ENCODE peak calls at places on chromosome 4, in four cellular contexts. V is HepG2, M is K562, N is HEK293T. U is an unnamed sample.

GRCh38 chr4:187903700-187904099 is 91.9 kb upstream of the ZFP42 start:
- DNase-seq in V (no peak), M (no peak), N (no peak), U (no peak)

GRCh38 chr4:52987401-52988056 is 125.4 kb downstream of the RASL11B start:
- DNase-seq in N (no peak), V (no peak), M (no peak), U (no peak)

GRCh38 chr4:172232966-172233365 is 419.8 kb downstream of the GALNTL6 start:
- DNase-seq in V (no peak), M (no peak), N (no peak), U (peak; percentile 41)

GRCh38 chr4:138178566-138178965 is 63.6 kb downstream of the SLC7A11 start:
- DNase-seq in M (no peak), N (no peak), V (no peak), U (no peak)

GRCh38 chr4:128468485-128468989 is 180.9 kb upstream of the PGRMC2 start:
- DNase-seq in V (no peak), N (no peak), M (no peak), U (no peak)

GRCh38 chr4:22986881-22987280 is 294.1 kb downstream of the GBA3 start:
- DNase-seq in M (no peak), V (no peak), N (no peak), U (no peak)

GRCh38 chr4:140609548-140610425 is 41.0 kb upstream of the UCP1 start:
- DNase-seq in N (peak; percentile 61), M (peak; percentile 37), V (peak; percentile 53), U (no peak)

GRCh38 chr4:10032625-10033024 is 11.3 kb upstream of the SLC2A9 start:
- DNase-seq in M (no peak), N (no peak), V (peak; percentile 73), U (no peak)

GRCh38 chr4:98662619-98663225 is 4.3 kb upstream of the TSPAN5 start:
- DNase-seq in M (no peak), N (no peak), V (no peak), U (peak; percentile 57)

GRCh38 chr4:18847276-18847890 is 825.8 kb upstream of the LCORL start:
- DNase-seq in N (no peak), V (no peak), M (no peak), U (no peak)

GRCh38 chr4:118740869-118741268 is 55.7 kb downstream of the METTL14 start:
- DNase-seq in N (no peak), V (no peak), M (peak; percentile 18), U (no peak)

GRCh38 chr4:17033256-17034245 is 135.1 kb upstream of the LDB2 start:
- DNase-seq in N (no peak), M (no peak), V (no peak), U (no peak)

GRCh38 chr4:79348405-79348804 is 22.5 kb upstream of the NAA11 start:
- DNase-seq in M (no peak), V (no peak), N (no peak), U (no peak)

GRCh38 chr4:72430050-72430449 is 139.0 kb downstream of the ADAMTS3 start:
- DNase-seq in M (no peak), N (no peak), V (no peak), U (no peak)

GRCh38 chr4:153345011-153345981 is 808 bp downstream of the MND1 start:
- DNase-seq in M (peak; percentile 64), N (peak; percentile 58), V (peak; percentile 64), U (peak; percentile 39)

GRCh38 chr4:2064276-2064991 is 5.3 kb downstream of the NAT8L start:
- DNase-seq in N (no peak), M (peak; percentile 78), V (no peak), U (peak; percentile 16)

GRCh38 chr4:189294570-189294969 is 646.1 kb upstream of the FRG1 start:
- DNase-seq in M (peak; percentile 0), N (no peak), V (no peak), U (no peak)

GRCh38 chr4:158768577-158769174 is at the start of gene FNIP2:
- DNase-seq in M (peak; percentile 95), V (peak; percentile 56), N (peak; percentile 75), U (peak; percentile 73)

GRCh38 chr4:80307183-80307735 is 28.3 kb upstream of the CFAP299 start:
- DNase-seq in M (no peak), N (peak; percentile 52), V (no peak), U (no peak)

GRCh38 chr4:2977116-2978097 is 14.0 kb downstream of the GRK4 start:
- DNase-seq in V (peak; percentile 23), N (no peak), M (peak; percentile 37), U (no peak)

GRCh38 chr4:41200486-41201017 is 13.8 kb downstream of the APBB2 start:
- DNase-seq in N (no peak), V (no peak), M (no peak), U (no peak)

GRCh38 chr4:88523325-88524129 is at the start of gene PYURF:
- DNase-seq in V (peak; percentile 86), N (peak; percentile 91), M (peak; percentile 90), U (peak; percentile 95)

GRCh38 chr4:6369511-6369910 is 99.9 kb downstream of the WFS1 start:
- DNase-seq in V (no peak), M (no peak), N (no peak), U (no peak)

GRCh38 chr4:61301285-61301684 is 101.2 kb downstream of the ADGRL3 start:
- DNase-seq in M (no peak), N (no peak), V (no peak), U (no peak)

GRCh38 chr4:3393171-3393570 is 48.6 kb upstream of the HGFAC start:
- DNase-seq in M (no peak), N (no peak), V (no peak), U (no peak)

GRCh38 chr4:82746705-82747567 is 51.7 kb downstream of the SCD5 start:
- DNase-seq in N (no peak), M (no peak), V (peak; percentile 60), U (no peak)

GRCh38 chr4:83629945-83630684 is 94.2 kb downstream of the GPAT3 start:
- DNase-seq in V (no peak), N (no peak), M (peak; percentile 81), U (no peak)

GRCh38 chr4:1488831-1489638 is 82.8 kb upstream of the NKX1-1 start:
- DNase-seq in N (no peak), V (no peak), M (no peak), U (peak; percentile 7)

GRCh38 chr4:7430965-7431695 is 3.6 kb downstream of the PSAPL1 start:
- DNase-seq in N (no peak), V (no peak), M (no peak), U (peak; percentile 7)

DNA sequence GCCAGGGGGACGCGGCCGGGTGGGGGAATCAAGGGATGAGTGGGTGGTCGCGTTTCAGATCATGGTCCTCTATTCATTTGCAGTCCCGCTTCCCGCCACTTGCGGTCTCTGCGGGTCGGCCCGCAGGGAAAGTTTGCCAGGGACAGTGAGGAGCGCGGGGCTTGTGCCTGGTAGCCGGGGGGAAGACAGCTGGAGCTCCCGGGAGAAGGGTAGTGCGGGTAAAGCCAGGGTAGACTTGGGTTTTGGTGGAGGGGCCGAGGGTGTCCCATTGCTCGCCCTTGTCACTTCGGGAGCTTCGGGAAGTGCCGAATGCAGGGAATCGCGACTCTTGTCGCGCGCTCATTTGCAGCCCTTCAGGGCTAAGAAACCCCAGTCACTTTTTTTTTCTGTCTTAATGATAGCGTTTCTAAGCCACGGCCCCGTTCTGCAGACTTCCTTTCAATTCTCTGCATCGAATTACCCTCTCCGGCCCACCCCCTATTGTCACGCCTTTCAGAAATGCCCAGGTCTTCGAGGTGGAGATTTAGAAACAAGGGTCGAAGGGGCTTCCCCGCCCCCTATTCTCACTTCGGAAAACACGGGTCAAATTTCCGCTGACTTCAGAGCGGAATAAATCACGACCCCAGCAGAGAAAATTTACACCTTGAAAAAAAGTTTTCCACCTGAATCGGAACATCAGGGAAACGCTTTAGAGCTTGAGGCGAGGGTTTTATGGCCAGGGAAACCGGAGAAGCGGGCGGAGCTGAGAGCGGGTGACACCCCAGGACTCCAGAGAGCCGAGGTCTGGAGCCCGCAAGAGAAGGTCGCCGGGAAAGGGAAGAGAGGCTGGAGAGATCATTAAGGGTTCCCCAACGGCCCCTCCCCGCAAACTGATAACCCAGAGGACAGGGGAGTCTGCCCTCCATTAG is 1.4 kb downstream of the SHISA3 start:
- DNase-seq in M (no peak), N (no peak), V (no peak), U (peak; percentile 64)
- TF ChIP-seq ELF4 in M (no peak), N (no peak), V (no peak), U (no peak)

GRCh38 chr4:56048621-56049427 is 100.1 kb downstream of the CEP135 start:
- DNase-seq in M (peak; percentile 60), V (no peak), N (peak; percentile 80), U (peak; percentile 70)
- TF ChIP-seq ELF4 in M (no peak), V (no peak), N (no peak), U (no peak)

GRCh38 chr4:77956917-77957316 is 94.3 kb downstream of the MRPL1 start:
- DNase-seq in V (no peak), N (no peak), M (no peak), U (no peak)
- TF ChIP-seq ELF4 in V (no peak), N (no peak), M (no peak), U (no peak)

GRCh38 chr4:25564836-25565235 is 90.8 kb upstream of the SLC34A2 start:
- DNase-seq in N (no peak), V (no peak), M (no peak), U (no peak)

GRCh38 chr4:25563071-25563564 is 92.5 kb upstream of the SLC34A2 start:
- DNase-seq in N (no peak), M (no peak), V (no peak), U (no peak)

GRCh38 chr4:25569726-25570125 is 85.9 kb upstream of the SLC34A2 start:
- DNase-seq in V (no peak), N (no peak), M (no peak), U (no peak)

GRCh38 chr4:25568788-25569231 is 86.8 kb upstream of the SLC34A2 start:
- DNase-seq in N (no peak), V (no peak), M (no peak), U (no peak)

GRCh38 chr4:25567253-25567652 is 88.4 kb upstream of the SLC34A2 start:
- DNase-seq in M (no peak), V (no peak), N (no peak), U (no peak)
- TF ChIP-seq ELF4 in M (no peak), V (no peak), N (no peak), U (no peak)

GRCh38 chr4:173436149-173436579 is 37.2 kb upstream of the SCRG1 start:
- DNase-seq in N (peak; percentile 29), V (no peak), M (no peak), U (no peak)
- TF ChIP-seq ELF4 in N (no peak), V (no peak), M (no peak), U (no peak)

U was measured in WTC11.